ENCODE peak calls at places on chromosome 21, in seven cellular contexts. K is NCI-H774; S is mesothelial cell of epicardium; F is activated CD4-positive, alpha-beta T cell treated with anti-CD3 and anti-CD28 coated beads, Interleukin-2, amount 10 ng/mL, durations not matched to agents 7 days and 5 days; I is astrocyte of the spinal cord; V is kidney; N is head of caudate nucleus. A is an unnamed sample.

GRCh38 chr21:25385912-25386474 is 221.3 kb downstream of the MRPL39 start:
- DNase-seq in K (peak; percentile 39), S (peak; percentile 40), I (peak; percentile 64), N (no peak), V (no peak), F (peak; percentile 16), A (peak; percentile 62)

GRCh38 chr21:42479582-42479981 is 16.4 kb downstream of the RSPH1 start:
- DNase-seq in V (no peak), I (no peak), F (no peak), S (no peak), K (no peak), N (no peak), A (no peak)

GRCh38 chr21:36321325-36322082 is 1.5 kb downstream of the MORC3 start:
- DNase-seq in F (peak; percentile 14), V (no peak), K (no peak), N (no peak), S (no peak), I (peak; percentile 31), A (peak; percentile 38)

GRCh38 chr21:35643176-35643575 is 417.1 kb downstream of the SETD4 start:
- DNase-seq in K (no peak), I (peak; percentile 13), F (no peak), S (no peak), V (no peak), N (no peak), A (no peak)

GRCh38 chr21:38504056-38504455 is 5.8 kb upstream of the ERG start:
- DNase-seq in I (no peak), S (no peak), N (no peak), F (no peak), K (no peak), V (no peak), A (no peak)

GRCh38 chr21:38679531-38679930 is 126.2 kb upstream of the ETS2 start:
- DNase-seq in F (no peak), V (no peak), N (no peak), S (no peak), K (no peak), I (peak; percentile 72), A (no peak)

GRCh38 chr21:29258626-29259335 is 39.9 kb upstream of the BACH1 start:
- DNase-seq in N (no peak), F (no peak), S (no peak), I (peak; percentile 80), K (no peak), V (no peak), A (no peak)

GRCh38 chr21:45052960-45053359 is 21.4 kb upstream of the ADARB1 start:
- DNase-seq in F (no peak), N (no peak), V (no peak), K (no peak), I (no peak), S (no peak), A (no peak)

GRCh38 chr21:43736224-43736883 is 17.4 kb downstream of the PDXK start:
- DNase-seq in F (no peak), I (no peak), K (no peak), N (no peak), V (no peak), S (no peak), A (no peak)

GRCh38 chr21:14545906-14546480 is at the start of gene SAMSN1:
- DNase-seq in N (no peak), S (no peak), K (no peak), F (peak; percentile 84), V (no peak), I (no peak), A (no peak)

GRCh38 chr21:39647476-39647875 is 34.7 kb downstream of the B3GALT5 start:
- DNase-seq in I (peak; percentile 78), V (no peak), N (no peak), F (no peak), S (no peak), K (no peak), A (no peak)

GRCh38 chr21:35779690-35780570 is 280.4 kb downstream of the SETD4 start:
- DNase-seq in I (peak; percentile 84), F (no peak), S (no peak), K (no peak), N (no peak), V (no peak), A (no peak)

GRCh38 chr21:42476493-42477342 is 19.3 kb downstream of the RSPH1 start:
- DNase-seq in V (peak; percentile 67), F (no peak), K (no peak), S (no peak), N (no peak), I (no peak), A (no peak)

GRCh38 chr21:41170442-41170841 is 2.5 kb downstream of the BACE2 start:
- DNase-seq in N (no peak), I (peak; percentile 25), K (no peak), F (peak; percentile 16), S (no peak), V (no peak), A (peak; percentile 22)

GRCh38 chr21:46500224-46500861 is 41.7 kb downstream of the DIP2A start:
- DNase-seq in K (no peak), V (no peak), F (peak; percentile 24), I (peak; percentile 51), N (no peak), S (no peak), A (no peak)

GRCh38 chr21:33135925-33136324 is 66.0 kb downstream of the OLIG1 start:
- DNase-seq in F (no peak), I (no peak), V (no peak), K (peak; percentile 33), S (no peak), N (no peak), A (no peak)

GRCh38 chr21:29433366-29434059 is 134.8 kb downstream of the BACH1 start:
- DNase-seq in K (no peak), N (no peak), I (peak; percentile 23), F (no peak), V (no peak), S (no peak), A (no peak)

GRCh38 chr21:18041012-18041411 is 203.6 kb upstream of the CHODL start:
- DNase-seq in I (peak; percentile 22), S (no peak), F (peak; percentile 7), K (peak; percentile 32), V (no peak), N (no peak), A (peak; percentile 20)